ENCODE peak calls at places on chromosomes 12 and 14, in eight cellular contexts. One of them, this sample, is unnamed.

GRCh38 chr12:50055831-50056628 is 1.4 kb upstream of the ASIC1 start:
- DNase-seq in WTC11: peak; percentile 72
- DNase-seq in osteocyte: no peak
- DNase-seq in uterus: no peak
- DNase-seq in hepatocyte: peak; percentile 76
- DNase-seq in HCT116: peak; percentile 48
- DNase-seq in CD4-positive, alpha-beta T cell: peak; percentile 32
- DNase-seq in bronchial epithelial cell: peak; percentile 59
- DNase-seq in this sample: no peak

GRCh38 chr12:76462668-76463224 is 96.8 kb downstream of the OSBPL8 start:
- DNase-seq in WTC11: no peak
- DNase-seq in bronchial epithelial cell: no peak
- DNase-seq in uterus: no peak
- DNase-seq in osteocyte: no peak
- DNase-seq in hepatocyte: no peak
- DNase-seq in HCT116: no peak
- DNase-seq in CD4-positive, alpha-beta T cell: no peak
- DNase-seq in this sample: no peak

GRCh38 chr14:63164108-63164683 is 40.0 kb upstream of the RHOJ start:
- DNase-seq in bronchial epithelial cell: no peak
- DNase-seq in WTC11: no peak
- DNase-seq in CD4-positive, alpha-beta T cell: no peak
- DNase-seq in HCT116: no peak
- DNase-seq in hepatocyte: no peak
- DNase-seq in uterus: no peak
- DNase-seq in osteocyte: no peak
- DNase-seq in this sample: no peak

GRCh38 chr12:111238075-111238734 is 130.7 kb downstream of the PHETA1 start:
- DNase-seq in uterus: no peak
- DNase-seq in bronchial epithelial cell: peak; percentile 15
- DNase-seq in HCT116: no peak
- DNase-seq in osteocyte: no peak
- DNase-seq in WTC11: no peak
- DNase-seq in CD4-positive, alpha-beta T cell: no peak
- DNase-seq in hepatocyte: no peak
- DNase-seq in this sample: no peak

GRCh38 chr12:88325828-88326214 is 183.7 kb downstream of the TMTC3 start:
- DNase-seq in osteocyte: no peak
- DNase-seq in CD4-positive, alpha-beta T cell: no peak
- DNase-seq in bronchial epithelial cell: no peak
- DNase-seq in uterus: no peak
- DNase-seq in WTC11: no peak
- DNase-seq in hepatocyte: no peak
- DNase-seq in HCT116: no peak
- DNase-seq in this sample: no peak

GRCh38 chr14:102125546-102125945 is 14.2 kb upstream of the WDR20 start:
- DNase-seq in CD4-positive, alpha-beta T cell: no peak
- DNase-seq in bronchial epithelial cell: peak; percentile 75
- DNase-seq in WTC11: no peak
- DNase-seq in osteocyte: no peak
- DNase-seq in uterus: no peak
- DNase-seq in hepatocyte: peak; percentile 32
- DNase-seq in HCT116: no peak
- DNase-seq in this sample: no peak

GRCh38 chr14:91395998-91396660 is 21.5 kb downstream of the CCDC88C start:
- DNase-seq in CD4-positive, alpha-beta T cell: no peak
- DNase-seq in osteocyte: no peak
- DNase-seq in bronchial epithelial cell: peak; percentile 82
- DNase-seq in uterus: no peak
- DNase-seq in HCT116: no peak
- DNase-seq in hepatocyte: no peak
- DNase-seq in WTC11: no peak
- DNase-seq in this sample: no peak

GRCh38 chr12:93379432-93380308 is 1.9 kb downstream of the NUDT4 start:
- DNase-seq in osteocyte: no peak
- DNase-seq in WTC11: no peak
- DNase-seq in uterus: no peak
- DNase-seq in HCT116: no peak
- DNase-seq in bronchial epithelial cell: peak; percentile 30
- DNase-seq in CD4-positive, alpha-beta T cell: no peak
- DNase-seq in hepatocyte: no peak
- DNase-seq in this sample: no peak

GRCh38 chr12:100913872-100914600 is 119.5 kb downstream of the ANO4 start:
- DNase-seq in CD4-positive, alpha-beta T cell: no peak
- DNase-seq in osteocyte: no peak
- DNase-seq in WTC11: no peak
- DNase-seq in hepatocyte: no peak
- DNase-seq in bronchial epithelial cell: no peak
- DNase-seq in uterus: no peak
- DNase-seq in HCT116: no peak
- DNase-seq in this sample: no peak

GRCh38 chr14:89915114-89915878 is 39.2 kb downstream of the EFCAB11 start:
- DNase-seq in uterus: peak; percentile 62
- DNase-seq in bronchial epithelial cell: peak; percentile 67
- DNase-seq in CD4-positive, alpha-beta T cell: peak; percentile 39
- DNase-seq in WTC11: peak; percentile 67
- DNase-seq in HCT116: peak; percentile 57
- DNase-seq in osteocyte: no peak
- DNase-seq in hepatocyte: peak; percentile 82
- DNase-seq in this sample: no peak

GRCh38 chr12:82415402-82415801 is 57.1 kb downstream of the METTL25 start:
- DNase-seq in WTC11: no peak
- DNase-seq in osteocyte: no peak
- DNase-seq in HCT116: no peak
- DNase-seq in hepatocyte: no peak
- DNase-seq in uterus: no peak
- DNase-seq in bronchial epithelial cell: peak; percentile 78
- DNase-seq in CD4-positive, alpha-beta T cell: no peak
- DNase-seq in this sample: no peak

GRCh38 chr14:76919811-76920571 is 93.8 kb downstream of the LRRC74A start:
- DNase-seq in hepatocyte: peak; percentile 87
- DNase-seq in CD4-positive, alpha-beta T cell: no peak
- DNase-seq in osteocyte: peak; percentile 91
- DNase-seq in uterus: peak; percentile 49
- DNase-seq in WTC11: no peak
- DNase-seq in HCT116: no peak
- DNase-seq in bronchial epithelial cell: peak; percentile 31
- DNase-seq in this sample: peak; percentile 61

GRCh38 chr14:33551963-33552362 is 398.9 kb downstream of the EGLN3 start:
- DNase-seq in HCT116: no peak
- DNase-seq in CD4-positive, alpha-beta T cell: no peak
- DNase-seq in WTC11: no peak
- DNase-seq in osteocyte: no peak
- DNase-seq in hepatocyte: no peak
- DNase-seq in uterus: no peak
- DNase-seq in bronchial epithelial cell: no peak
- DNase-seq in this sample: no peak

GRCh38 chr12:111430418-111431353 is 25.0 kb downstream of the SH2B3 start:
- DNase-seq in CD4-positive, alpha-beta T cell: no peak
- DNase-seq in bronchial epithelial cell: no peak
- DNase-seq in HCT116: no peak
- DNase-seq in osteocyte: no peak
- DNase-seq in uterus: no peak
- DNase-seq in hepatocyte: no peak
- DNase-seq in WTC11: no peak
- DNase-seq in this sample: no peak

GRCh38 chr12:109458771-109459208 is 18.3 kb downstream of the KCTD10 start:
- DNase-seq in hepatocyte: no peak
- DNase-seq in WTC11: peak; percentile 45
- DNase-seq in bronchial epithelial cell: no peak
- DNase-seq in uterus: no peak
- DNase-seq in CD4-positive, alpha-beta T cell: no peak
- DNase-seq in HCT116: no peak
- DNase-seq in osteocyte: no peak
- DNase-seq in this sample: no peak

GRCh38 chr12:89544730-89545184 is 18.9 kb upstream of the POC1B start:
- DNase-seq in hepatocyte: peak; percentile 32
- DNase-seq in HCT116: no peak
- DNase-seq in CD4-positive, alpha-beta T cell: no peak
- DNase-seq in uterus: no peak
- DNase-seq in osteocyte: no peak
- DNase-seq in bronchial epithelial cell: no peak
- DNase-seq in WTC11: no peak
- DNase-seq in this sample: no peak

GRCh38 chr12:123401753-123402683 is 18.1 kb downstream of the KMT5A start:
- DNase-seq in hepatocyte: no peak
- DNase-seq in bronchial epithelial cell: no peak
- DNase-seq in HCT116: no peak
- DNase-seq in uterus: no peak
- DNase-seq in CD4-positive, alpha-beta T cell: no peak
- DNase-seq in osteocyte: no peak
- DNase-seq in WTC11: peak; percentile 60
- DNase-seq in this sample: no peak

GRCh38 chr12:59059401-59059935 is 139.2 kb upstream of the LRIG3 start:
- DNase-seq in HCT116: no peak
- DNase-seq in uterus: no peak
- DNase-seq in hepatocyte: no peak
- DNase-seq in bronchial epithelial cell: no peak
- DNase-seq in osteocyte: no peak
- DNase-seq in WTC11: no peak
- DNase-seq in CD4-positive, alpha-beta T cell: no peak
- DNase-seq in this sample: no peak

GRCh38 chr14:36423430-36423829 is 96.6 kb downstream of the NKX2-1 start:
- DNase-seq in HCT116: no peak
- DNase-seq in hepatocyte: no peak
- DNase-seq in bronchial epithelial cell: no peak
- DNase-seq in CD4-positive, alpha-beta T cell: no peak
- DNase-seq in osteocyte: no peak
- DNase-seq in uterus: no peak
- DNase-seq in WTC11: no peak
- DNase-seq in this sample: no peak

GRCh38 chr14:50339178-50339804 is 27.2 kb downstream of the DMAC2L start:
- DNase-seq in WTC11: no peak
- DNase-seq in uterus: no peak
- DNase-seq in CD4-positive, alpha-beta T cell: no peak
- DNase-seq in hepatocyte: no peak
- DNase-seq in osteocyte: no peak
- DNase-seq in bronchial epithelial cell: no peak
- DNase-seq in HCT116: no peak
- DNase-seq in this sample: no peak

GRCh38 chr12:94208433-94208921 is 60.1 kb downstream of the PLXNC1 start:
- DNase-seq in osteocyte: no peak
- DNase-seq in hepatocyte: no peak
- DNase-seq in uterus: no peak
- DNase-seq in HCT116: no peak
- DNase-seq in CD4-positive, alpha-beta T cell: no peak
- DNase-seq in WTC11: no peak
- DNase-seq in bronchial epithelial cell: no peak
- DNase-seq in this sample: no peak

GRCh38 chr14:64465856-64466554 is 706 bp downstream of the AKAP5 start:
- DNase-seq in osteocyte: no peak
- DNase-seq in bronchial epithelial cell: peak; percentile 26
- DNase-seq in CD4-positive, alpha-beta T cell: no peak
- DNase-seq in WTC11: peak; percentile 36
- DNase-seq in HCT116: no peak
- DNase-seq in uterus: peak; percentile 48
- DNase-seq in hepatocyte: peak; percentile 67
- DNase-seq in this sample: no peak

GRCh38 chr14:64464695-64465094 is 604 bp upstream of the AKAP5 start:
- DNase-seq in CD4-positive, alpha-beta T cell: no peak
- DNase-seq in bronchial epithelial cell: no peak
- DNase-seq in uterus: no peak
- DNase-seq in hepatocyte: no peak
- DNase-seq in HCT116: no peak
- DNase-seq in WTC11: no peak
- DNase-seq in osteocyte: no peak
- DNase-seq in this sample: no peak

GRCh38 chr14:64463873-64464272 is 1.4 kb upstream of the AKAP5 start:
- DNase-seq in WTC11: no peak
- DNase-seq in uterus: no peak
- DNase-seq in hepatocyte: no peak
- DNase-seq in CD4-positive, alpha-beta T cell: no peak
- DNase-seq in osteocyte: no peak
- DNase-seq in bronchial epithelial cell: no peak
- DNase-seq in HCT116: no peak
- DNase-seq in this sample: no peak

GRCh38 chr14:64465208-64465821 is at the start of gene AKAP5:
- DNase-seq in WTC11: peak; percentile 87
- DNase-seq in osteocyte: peak; percentile 88
- DNase-seq in uterus: peak; percentile 63
- DNase-seq in bronchial epithelial cell: peak; percentile 8
- DNase-seq in hepatocyte: peak; percentile 79
- DNase-seq in HCT116: no peak
- DNase-seq in CD4-positive, alpha-beta T cell: peak; percentile 46
- DNase-seq in this sample: peak; percentile 52

GRCh38 chr14:64467131-64467530 is 1.8 kb downstream of the AKAP5 start:
- DNase-seq in uterus: no peak
- DNase-seq in osteocyte: no peak
- DNase-seq in hepatocyte: no peak
- DNase-seq in WTC11: no peak
- DNase-seq in bronchial epithelial cell: no peak
- DNase-seq in CD4-positive, alpha-beta T cell: no peak
- DNase-seq in HCT116: no peak
- DNase-seq in this sample: no peak
- TF ChIP-seq CTCF in uterus: no peak
- TF ChIP-seq CTCF in osteocyte: no peak
- TF ChIP-seq CTCF in hepatocyte: no peak
- TF ChIP-seq CTCF in WTC11: no peak
- TF ChIP-seq CTCF in bronchial epithelial cell: no peak
- TF ChIP-seq CTCF in CD4-positive, alpha-beta T cell: no peak
- TF ChIP-seq CTCF in HCT116: no peak
- TF ChIP-seq CTCF in this sample: no peak

DNA sequence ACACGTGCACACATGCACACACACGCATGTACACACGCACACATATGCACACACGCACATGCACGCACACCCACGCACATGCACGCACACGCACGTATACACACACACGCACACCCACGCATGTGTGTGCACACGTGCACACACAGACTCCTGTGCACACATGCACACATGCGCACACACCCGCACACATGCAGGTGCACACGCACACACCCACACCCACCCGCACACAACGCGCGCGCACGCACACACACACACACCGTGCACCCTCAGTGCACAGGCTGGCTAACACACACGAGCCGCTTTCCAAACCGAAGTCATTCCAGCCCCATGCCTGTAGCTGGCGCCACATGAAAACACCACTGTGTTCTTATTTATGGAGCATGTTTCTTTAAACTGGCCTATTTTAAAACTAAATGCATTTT is 45.3 kb downstream of the GALNT9 start:
- DNase-seq in HCT116: no peak
- DNase-seq in osteocyte: no peak
- DNase-seq in CD4-positive, alpha-beta T cell: no peak
- DNase-seq in uterus: no peak
- DNase-seq in WTC11: no peak
- DNase-seq in bronchial epithelial cell: no peak
- DNase-seq in hepatocyte: no peak
- DNase-seq in this sample: no peak
- TF ChIP-seq CTCF in HCT116: no peak
- TF ChIP-seq CTCF in osteocyte: peak; percentile 36
- TF ChIP-seq CTCF in CD4-positive, alpha-beta T cell: no peak
- TF ChIP-seq CTCF in uterus: no peak
- TF ChIP-seq CTCF in WTC11: no peak
- TF ChIP-seq CTCF in bronchial epithelial cell: no peak
- TF ChIP-seq CTCF in hepatocyte: peak; percentile 48
- TF ChIP-seq CTCF in this sample: peak; percentile 41

GRCh38 chr14:99663716-99664635 is 19.0 kb downstream of the HHIPL1 start:
- DNase-seq in CD4-positive, alpha-beta T cell: no peak
- DNase-seq in WTC11: peak; percentile 70
- DNase-seq in osteocyte: no peak
- DNase-seq in HCT116: no peak
- DNase-seq in hepatocyte: no peak
- DNase-seq in bronchial epithelial cell: no peak
- DNase-seq in uterus: no peak
- DNase-seq in this sample: no peak
- TF ChIP-seq CTCF in CD4-positive, alpha-beta T cell: no peak
- TF ChIP-seq CTCF in WTC11: no peak
- TF ChIP-seq CTCF in osteocyte: no peak
- TF ChIP-seq CTCF in HCT116: no peak
- TF ChIP-seq CTCF in hepatocyte: no peak
- TF ChIP-seq CTCF in bronchial epithelial cell: no peak
- TF ChIP-seq CTCF in uterus: no peak
- TF ChIP-seq CTCF in this sample: no peak

GRCh38 chr12:53452159-53453077 is 516 bp downstream of the PCBP2 start:
- DNase-seq in CD4-positive, alpha-beta T cell: peak; percentile 69
- DNase-seq in WTC11: peak; percentile 86
- DNase-seq in osteocyte: peak; percentile 95
- DNase-seq in bronchial epithelial cell: peak; percentile 33
- DNase-seq in HCT116: peak; percentile 64
- DNase-seq in hepatocyte: peak; percentile 93
- DNase-seq in uterus: peak; percentile 87
- DNase-seq in this sample: no peak
- TF ChIP-seq CTCF in CD4-positive, alpha-beta T cell: peak; percentile 51
- TF ChIP-seq CTCF in WTC11: no peak
- TF ChIP-seq CTCF in osteocyte: peak; percentile 53
- TF ChIP-seq CTCF in bronchial epithelial cell: peak; percentile 36
- TF ChIP-seq CTCF in HCT116: peak; percentile 63
- TF ChIP-seq CTCF in hepatocyte: peak; percentile 53
- TF ChIP-seq CTCF in uterus: peak; percentile 53
- TF ChIP-seq CTCF in this sample: peak; percentile 23